ENCODE peak calls at places on chromosome 2, in nine cellular contexts. B is substantia nigra; Z is ovary; S is effector memory CD8-positive, alpha-beta T cell; V is amygdala; T is stimulated activated CD8-positive, alpha-beta memory T cell treated with anti-CD3 and anti-CD28 coated beads, Interleukin-12 subunit alpha, Interleukin-12 subunit beta, amount 100 ng/mL, for 1 hour; M is AML-193; A is neural crest cell; U is NCI-H1105 treated with DMSO at 0.1 percent for 48 hours. L is an unnamed sample.

GRCh38 chr2:133324150-133324561 is 244.1 kb downstream of the NCKAP5 start:
- DNase-seq in B (no peak), Z (no peak), S (no peak), V (no peak), T (no peak), M (no peak), A (no peak), U (no peak), L (no peak)

GRCh38 chr2:224135881-224136280 is 96.8 kb upstream of the SERPINE2 start:
- DNase-seq in B (no peak), Z (no peak), S (no peak), V (no peak), T (no peak), M (no peak), A (no peak), U (no peak), L (no peak)

GRCh38 chr2:71673402-71673795 is 220.0 kb downstream of the DYSF start:
- DNase-seq in B (no peak), Z (no peak), S (no peak), V (no peak), T (no peak), M (no peak), A (no peak), U (no peak), L (no peak)

GRCh38 chr2:85394976-85395375 is 15.2 kb downstream of the CAPG start:
- DNase-seq in B (no peak), Z (no peak), S (no peak), V (no peak), T (no peak), M (no peak), A (no peak), U (no peak), L (no peak)

GRCh38 chr2:177317443-177317842 is 52.9 kb upstream of the NFE2L2 start:
- DNase-seq in B (no peak), Z (no peak), S (no peak), V (no peak), T (no peak), M (no peak), A (no peak), U (no peak), L (no peak)

GRCh38 chr2:241703128-241703604 is 1.3 kb downstream of the ING5 start:
- DNase-seq in B (no peak), Z (peak), S (no peak), V (peak), T (no peak), M (no peak), A (no peak), U (peak), L (peak)

GRCh38 chr2:239830066-239830717 is 194.9 kb downstream of the NDUFA10 start:
- DNase-seq in B (no peak), Z (no peak), S (no peak), V (no peak), T (no peak), M (no peak), A (no peak), U (no peak), L (no peak)

GRCh38 chr2:118489712-118490255 is 357.7 kb downstream of the EN1 start:
- DNase-seq in B (no peak), Z (no peak), S (no peak), V (no peak), T (no peak), M (no peak), A (no peak), U (no peak), L (no peak)

GRCh38 chr2:62706721-62707516 is 1.4 kb downstream of the EHBP1 start:
- DNase-seq in B (no peak), Z (no peak), S (no peak), V (no peak), T (no peak), M (no peak), A (no peak), U (no peak), L (no peak)

GRCh38 chr2:201969241-201969937 is 64.3 kb upstream of the FZD7 start:
- DNase-seq in B (no peak), Z (no peak), S (no peak), V (no peak), T (no peak), M (no peak), A (no peak), U (no peak), L (no peak)